ENCODE peak calls at places on chromosome 15, in nine cellular contexts. D is NCI-H1105; O is C1 segment of cervical spinal cord; V is stimulated activated CD4-positive, alpha-beta T cell treated with anti-CD3 and anti-CD28 coated beads, Interleukin-1b, Interleukin-23, amount 100 ng/mL, for 24 hours; Q is cardiac muscle cell; T is CD4-positive, alpha-beta T cell; Y is HT1080; C is astrocyte of the spinal cord; L is left ventricle myocardium superior. A is an unnamed sample.

GRCh38 chr15:40070608-40071218 is 31.7 kb upstream of the SRP14 start:
- DNase-seq in Y (no peak), D (no peak), V (no peak), Q (no peak), C (no peak), L (no peak), O (no peak), T (no peak), A (no peak)

GRCh38 chr15:70098461-70099166 is 897 bp upstream of the TLE3 start:
- DNase-seq in L (peak; percentile 67), Y (no peak), V (no peak), T (peak; percentile 31), O (peak; percentile 38), D (peak; percentile 58), C (peak; percentile 37), Q (peak; percentile 45), A (peak; percentile 66)

GRCh38 chr15:31197497-31198414 is 96.2 kb upstream of the TRPM1 start:
- DNase-seq in V (no peak), O (no peak), T (peak; percentile 30), Q (peak; percentile 30), Y (no peak), D (no peak), L (peak; percentile 52), C (no peak), A (peak; percentile 24)

GRCh38 chr15:98647026-98647773 is 1.1 kb upstream of the IGF1R start:
- DNase-seq in Y (peak; percentile 49), C (peak; percentile 58), T (peak; percentile 55), D (peak; percentile 41), O (peak; percentile 57), L (peak; percentile 86), Q (peak; percentile 55), V (no peak), A (peak; percentile 74)

GRCh38 chr15:67177750-67178149 is 76.7 kb downstream of the AAGAB start:
- DNase-seq in O (no peak), T (no peak), D (no peak), L (peak; percentile 30), V (no peak), C (no peak), Y (no peak), Q (no peak), A (no peak)

GRCh38 chr15:31758126-31758525 is 272.2 kb upstream of the CHRNA7 start:
- DNase-seq in L (peak; percentile 80), T (no peak), C (no peak), O (peak; percentile 45), V (no peak), Y (peak; percentile 24), D (no peak), Q (peak; percentile 44), A (peak; percentile 58)

GRCh38 chr15:74411686-74412085 is 22.1 kb downstream of the SEMA7A start:
- DNase-seq in O (no peak), D (no peak), Y (no peak), C (no peak), Q (no peak), T (no peak), V (no peak), L (no peak), A (no peak)

GRCh38 chr15:64813075-64813474 is 12.4 kb downstream of the PIF1 start:
- DNase-seq in C (peak; percentile 23), D (no peak), L (peak; percentile 35), Q (peak; percentile 58), V (no peak), Y (peak; percentile 17), T (no peak), O (no peak), A (no peak)

A was measured in left cardiac atrium.